ENCODE peak calls at places on chromosomes 12 and 14, in nine cellular contexts. S is CD8-positive, alpha-beta memory T cell; I is stomach; X is H1; R is cardiac muscle cell; B is uterus; U is OCI-LY7; D is neuronal stem cell; J is tibial nerve. E is an unnamed sample. For H3K9me3 and H3K4me1, the result is how much of the 10 kb centered on the place peaks cover.

GRCh38 chr12:24664151-24664550 is 284.8 kb downstream of the BCAT1 start:
- DNase-seq in S (no peak), I (no peak), X (no peak), R (no peak), B (no peak), U (no peak), D (no peak), J (no peak), E (no peak)

GRCh38 chr14:104732931-104733681 is 9.1 kb downstream of the ADSS1 start:
- DNase-seq in S (no peak), I (peak), X (no peak), R (no peak), B (no peak), U (no peak), D (no peak), J (no peak), E (no peak)

GRCh38 chr12:19893514-19893913 is 454.2 kb downstream of the AEBP2 start:
- DNase-seq in S (no peak), I (no peak), X (no peak), R (no peak), B (no peak), U (no peak), D (no peak), J (no peak), E (no peak)

GRCh38 chr12:87818416-87818815 is 210.8 kb downstream of the C12orf50 start:
- DNase-seq in S (no peak), I (no peak), X (no peak), R (no peak), B (no peak), U (no peak), D (no peak), J (no peak), E (no peak)

GRCh38 chr12:10354502-10354901 is 35.3 kb downstream of the KLRK1 start:
- DNase-seq in S (no peak), I (no peak), X (no peak), R (no peak), B (no peak), U (no peak), D (no peak), J (no peak), E (peak)

GRCh38 chr12:54858562-54858961 is 4.2 kb downstream of the MUCL1 start:
- DNase-seq in S (no peak), I (no peak), X (no peak), R (no peak), B (no peak), U (no peak), D (no peak), J (no peak), E (no peak)

GRCh38 chr12:113587720-113588119 is 116.0 kb upstream of the LHX5 start:
- DNase-seq in S (no peak), I (no peak), X (peak), R (no peak), B (no peak), U (no peak), D (peak), J (no peak), E (no peak)

GRCh38 chr12:67645571-67645970 is 3.0 kb upstream of the DYRK2 start:
- DNase-seq in S (no peak), I (no peak), X (no peak), R (no peak), B (no peak), U (no peak), D (no peak), J (no peak), E (no peak)

GRCh38 chr12:113899042-113899843 is 66.9 kb downstream of the RBM19 start:
- DNase-seq in S (no peak), I (no peak), X (no peak), R (no peak), B (no peak), U (no peak), D (no peak), J (no peak), E (peak)

GRCh38 chr14:102568115-102568614 is 24.3 kb upstream of the RCOR1 start:
- DNase-seq in S (no peak), I (peak), X (no peak), R (no peak), B (no peak), U (peak), D (no peak), J (no peak), E (no peak)

GRCh38 chr14:77791225-77791600 is 8.7 kb upstream of the ADCK1 start:
- DNase-seq in S (no peak), I (no peak), X (no peak), R (no peak), B (no peak), U (no peak), D (no peak), J (no peak), E (no peak)

GRCh38 chr12:52506858-52507715 is 13.1 kb downstream of the KRT5 start:
- DNase-seq in S (no peak), I (no peak), X (no peak), R (peak), B (no peak), U (peak), D (peak), J (no peak), E (no peak)

GRCh38 chr12:21607701-21608100 is 3.1 kb upstream of the GYS2 start:
- DNase-seq in S (no peak), I (no peak), X (no peak), R (peak), B (no peak), U (peak), D (no peak), J (no peak), E (no peak)

GRCh38 chr12:109358154-109358869 is 10.6 kb downstream of the MYO1H start:
- DNase-seq in S (no peak), I (no peak), X (no peak), R (no peak), B (no peak), U (no peak), D (no peak), J (no peak), E (no peak)

GRCh38 chr14:20387577-20387976 is 25.7 kb downstream of the TEP1 start:
- DNase-seq in S (no peak), I (no peak), X (no peak), R (no peak), B (no peak), U (no peak), D (no peak), J (no peak), E (no peak)

GRCh38 chr12:47941475-47942326 is 21.7 kb upstream of the TMEM106C start:
- DNase-seq in S (no peak), I (no peak), X (no peak), R (no peak), B (no peak), U (no peak), D (no peak), J (no peak), E (no peak)

GRCh38 chr14:104105822-104106470 is 20.4 kb downstream of the ASPG start:
- DNase-seq in S (no peak), I (peak), X (no peak), R (no peak), B (peak), U (no peak), D (no peak), J (no peak), E (no peak)

GRCh38 chr14:35470775-35471174 is 63.2 kb upstream of the INSM2 start:
- DNase-seq in S (no peak), I (no peak), X (no peak), R (peak), B (no peak), U (no peak), D (peak), J (no peak), E (no peak)

GRCh38 chr14:89214221-89214965 is 202.6 kb downstream of the FOXN3 start:
- DNase-seq in S (no peak), I (peak), X (no peak), R (no peak), B (no peak), U (no peak), D (peak), J (no peak), E (no peak)

GRCh38 chr12:31206038-31206670 is 119.8 kb downstream of the SINHCAF start:
- DNase-seq in S (no peak), I (no peak), X (no peak), R (no peak), B (no peak), U (no peak), D (no peak), J (no peak), E (no peak)

GRCh38 chr14:77276959-77277358 is 6.0 kb upstream of the NGB start:
- DNase-seq in S (no peak), I (no peak), X (no peak), R (no peak), B (no peak), U (no peak), D (no peak), J (no peak), E (no peak)

GRCh38 chr14:93981874-93982683 is 5.7 kb upstream of the ASB2 start:
- DNase-seq in S (no peak), I (no peak), X (no peak), R (no peak), B (no peak), U (no peak), D (no peak), J (no peak), E (no peak)

GRCh38 chr14:21072102-21072501 is 2.0 kb downstream of the ARHGEF40 start:
- DNase-seq in S (no peak), I (no peak), X (no peak), R (no peak), B (no peak), U (no peak), D (no peak), J (no peak), E (no peak)

GRCh38 chr14:67964391-67964812 is 144.8 kb downstream of the RAD51B start:
- DNase-seq in S (no peak), I (no peak), X (no peak), R (no peak), B (no peak), U (no peak), D (no peak), J (no peak), E (no peak)

GRCh38 chr12:175759-176158 is 38.2 kb downstream of the SLC6A12 start:
- DNase-seq in S (no peak), I (no peak), X (no peak), R (no peak), B (no peak), U (no peak), D (no peak), J (no peak), E (no peak)

GRCh38 chr12:81811066-81811777 is 52.1 kb upstream of the PPFIA2 start:
- DNase-seq in S (no peak), I (no peak), X (no peak), R (no peak), B (no peak), U (no peak), D (no peak), J (no peak), E (no peak)

GRCh38 chr12:3202734-3203446 is 125.7 kb downstream of the TSPAN9 start:
- DNase-seq in S (peak), I (peak), X (no peak), R (peak), B (peak), U (peak), D (peak), J (no peak), E (peak)

GRCh38 chr14:69059658-69060648 is 80.9 kb upstream of the ACTN1 start:
- DNase-seq in S (no peak), I (no peak), X (no peak), R (no peak), B (peak), U (no peak), D (no peak), J (no peak), E (peak)

GRCh38 chr12:129681830-129682229 is 222.0 kb downstream of the TMEM132D start:
- DNase-seq in S (no peak), I (no peak), X (no peak), R (no peak), B (no peak), U (no peak), D (no peak), J (no peak), E (no peak)
- H3K9me3 ChIP-seq in S (under half), I (half or more), X (under half), R (under half), B (under half), U (under half), D (under half), J (under half), E (under half)

DNA sequence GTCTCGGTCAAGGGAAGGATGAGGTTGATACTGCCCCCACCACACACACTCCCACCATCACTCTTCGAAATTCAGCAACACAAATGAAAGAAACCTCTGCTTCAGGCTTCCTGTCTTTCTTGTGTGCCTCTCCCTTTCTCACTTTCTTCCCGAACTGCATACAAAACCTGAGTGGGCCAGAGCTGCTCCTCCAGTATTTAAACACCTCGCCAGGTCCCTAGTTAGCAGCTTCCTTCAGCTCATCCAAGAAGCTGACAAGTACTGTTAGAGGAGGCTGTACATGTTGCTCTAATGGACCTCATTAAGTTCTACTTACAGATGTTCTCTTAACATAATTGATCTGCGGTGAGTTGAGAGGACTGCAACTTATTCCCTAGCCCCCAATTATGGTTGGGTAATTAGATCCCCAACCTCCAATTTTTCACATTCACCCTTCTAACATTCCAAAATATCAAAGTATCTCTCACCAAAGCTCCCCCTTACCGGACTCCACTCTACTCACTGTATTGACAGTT is 4.1 kb upstream of the LMO3 start:
- DNase-seq in S (no peak), I (no peak), X (no peak), R (no peak), B (peak), U (no peak), D (no peak), J (no peak), E (no peak)
- H3K27ac ChIP-seq in S (no peak), I (peak), X (no peak), R (no peak), B (peak), U (peak), D (no peak), J (no peak), E (no peak)

GRCh38 chr14:92403981-92404380 is 81.0 kb downstream of the SLC24A4 start:
- DNase-seq in S (no peak), I (no peak), X (no peak), R (no peak), B (no peak), U (no peak), D (no peak), J (no peak), E (no peak)
- H3K4me1 ChIP-seq in S (under half), I (under half), X (under half), R (under half), B (under half), U (under half), D (under half), J (under half), E (under half)

GRCh38 chr12:108128221-108129016 is 669 bp upstream of the WSCD2 start:
- DNase-seq in S (no peak), I (no peak), X (no peak), R (no peak), B (no peak), U (no peak), D (no peak), J (no peak), E (no peak)
- H3K9me3 ChIP-seq in S (under half), I (under half), X (under half), R (under half), B (under half), U (under half), D (under half), J (under half), E (under half)

GRCh38 chr14:36856095-36856878 is 194.6 kb downstream of the PAX9 start:
- DNase-seq in S (no peak), I (no peak), X (no peak), R (no peak), B (no peak), U (no peak), D (no peak), J (no peak), E (no peak)
- H3K27ac ChIP-seq in S (no peak), I (no peak), X (no peak), R (no peak), B (no peak), U (no peak), D (no peak), J (no peak), E (no peak)